ENCODE peak calls at places on chromosomes 11 and 22, in nine cellular contexts. H is MM.1S, J is WERI-Rb-1, R is mesendoderm, P is IMR-90, O is hepatocyte, Q is HCT116, D is stomach, N is cardiac muscle cell. U is an unnamed sample.
A peak's percentile ranks its signal among the peaks of the same experiment; 100 is the strongest.

GRCh38 chr22:18035740-18036139 is 11.4 kb upstream of the MICAL3 start:
- DNase-seq in H (no peak), J (no peak), R (no peak), P (peak; percentile 19), O (peak; percentile 60), Q (peak; percentile 35), D (peak; percentile 36), N (peak; percentile 46), U (no peak)

GRCh38 chr11:108364159-108364558 is 103.2 kb downstream of the C11orf65 start:
- DNase-seq in H (no peak), J (no peak), R (no peak), P (peak; percentile 68), O (no peak), Q (no peak), D (no peak), N (no peak), U (no peak)

GRCh38 chr11:64745523-64746328 is 1.8 kb upstream of the RASGRP2 start:
- DNase-seq in H (no peak), J (peak; percentile 71), R (peak; percentile 65), P (peak; percentile 22), O (peak; percentile 65), Q (no peak), D (peak; percentile 58), N (peak; percentile 75), U (peak; percentile 10)

GRCh38 chr11:83545911-83546310 is 259.7 kb upstream of the CCDC90B start:
- DNase-seq in H (no peak), J (no peak), R (no peak), P (no peak), O (no peak), Q (no peak), D (no peak), N (no peak), U (no peak)

GRCh38 chr22:19841641-19842385 is 12.9 kb downstream of the GNB1L start:
- DNase-seq in H (no peak), J (no peak), R (no peak), P (no peak), O (no peak), Q (no peak), D (no peak), N (no peak), U (no peak)

GRCh38 chr22:37172266-37173245 is 15.5 kb downstream of the C1QTNF6 start:
- DNase-seq in H (no peak), J (no peak), R (no peak), P (no peak), O (no peak), Q (no peak), D (no peak), N (no peak), U (no peak)

GRCh38 chr11:33670250-33671011 is 30.2 kb downstream of the C11orf91 start:
- DNase-seq in H (no peak), J (no peak), R (no peak), P (peak; percentile 87), O (no peak), Q (no peak), D (no peak), N (peak; percentile 42), U (no peak)

GRCh38 chr22:49334589-49334873 is 493.1 kb downstream of the BRD1 start:
- DNase-seq in H (no peak), J (no peak), R (peak; percentile 10), P (no peak), O (no peak), Q (no peak), D (no peak), N (no peak), U (no peak)

GRCh38 chr11:79461144-79461543 is 20.3 kb upstream of the TENM4 start:
- DNase-seq in H (peak; percentile 42), J (no peak), R (peak; percentile 64), P (peak; percentile 51), O (peak; percentile 70), Q (peak; percentile 1), D (no peak), N (peak; percentile 72), U (no peak)

GRCh38 chr11:34978236-34979191 is 62.1 kb downstream of the PDHX start:
- DNase-seq in H (no peak), J (no peak), R (peak; percentile 94), P (no peak), O (no peak), Q (no peak), D (no peak), N (peak; percentile 17), U (no peak)
- H3K4me3 ChIP-seq in H (no peak overlapping the region), J (no peak overlapping the region), R (no peak overlapping the region), P (no peak overlapping the region), O (no peak overlapping the region), Q (no peak overlapping the region), D (no peak overlapping the region), N (no peak overlapping the region), U (no peak overlapping the region)

DNA sequence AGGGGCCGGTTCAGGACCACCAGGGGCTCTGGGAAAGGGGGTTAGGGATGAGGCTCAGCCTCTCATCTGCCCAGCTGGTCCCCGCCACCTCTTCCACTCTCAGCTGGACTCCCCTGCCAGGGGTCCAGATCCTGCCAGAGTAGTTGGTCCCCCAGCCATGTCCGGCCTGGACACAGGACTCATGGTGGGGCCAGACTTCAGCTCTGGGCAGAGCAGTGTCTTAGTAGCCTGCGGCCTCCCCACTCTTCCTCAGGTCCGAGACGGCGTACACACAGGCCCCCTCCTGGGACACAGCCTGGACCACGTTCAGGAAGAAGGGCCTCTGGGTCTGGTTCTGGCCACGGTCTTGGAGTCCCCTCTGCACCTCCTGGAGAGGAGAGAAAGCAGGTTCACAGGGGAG is 25.1 kb downstream of the GGT5 start:
- DNase-seq in H (no peak), J (no peak), R (no peak), P (no peak), O (no peak), Q (no peak), D (no peak), N (no peak), U (no peak)
- H3K36me3 ChIP-seq in H (no peaks in the 10 kb centered on the region), J (no peaks in the 10 kb centered on the region), R (no peaks in the 10 kb centered on the region), P (peaks cover 3% of the 10 kb centered on the region), O (no peaks in the 10 kb centered on the region), Q (no peaks in the 10 kb centered on the region), D (peaks cover 26% of the 10 kb centered on the region), N (no peaks in the 10 kb centered on the region), U (no peaks in the 10 kb centered on the region)

GRCh38 chr22:29074276-29074625 is 1.4 kb downstream of the KREMEN1 start:
- DNase-seq in H (no peak), J (no peak), R (no peak), P (no peak), O (no peak), Q (no peak), D (no peak), N (no peak), U (no peak)
- H3K27me3 ChIP-seq in H (no peaks in the 10 kb centered on the region), J (no peaks in the 10 kb centered on the region), R (peaks cover 5% of the 10 kb centered on the region), P (peaks cover 26% of the 10 kb centered on the region), O (no peaks in the 10 kb centered on the region), Q (no peaks in the 10 kb centered on the region), D (no peaks in the 10 kb centered on the region), N (peaks cover 25% of the 10 kb centered on the region), U (peaks cover 11% of the 10 kb centered on the region)

DNA sequence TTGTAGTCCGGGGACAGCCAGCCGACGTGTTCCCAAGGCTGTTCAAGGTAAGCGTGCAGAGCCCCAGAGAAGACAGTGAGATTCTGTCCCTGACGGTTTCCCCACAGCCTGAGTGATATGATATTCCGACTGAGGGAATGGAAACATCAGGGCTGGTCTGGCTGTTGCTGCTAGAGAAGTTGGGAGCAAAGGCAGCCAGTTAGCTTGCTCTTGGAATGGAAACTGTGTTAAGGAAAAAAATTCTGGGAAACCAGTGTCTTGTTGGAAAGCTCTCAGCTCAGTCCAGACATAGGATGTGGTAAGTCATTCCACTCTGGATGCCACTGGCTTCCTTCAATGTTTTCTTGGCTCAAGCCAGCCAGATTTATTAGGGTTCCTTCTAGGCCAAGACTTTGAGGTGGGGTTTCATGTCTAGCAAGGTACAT is 8.8 kb downstream of the CRY2 start:
- DNase-seq in H (no peak), J (no peak), R (no peak), P (peak; percentile 43), O (no peak), Q (no peak), D (no peak), N (peak; percentile 35), U (no peak)
- H3K4me3 ChIP-seq in H (no peak overlapping the region), J (no peak overlapping the region), R (no peak overlapping the region), P (no peak overlapping the region), O (no peak overlapping the region), Q (no peak overlapping the region), D (no peak overlapping the region), N (no peak overlapping the region), U (no peak overlapping the region)

DNA sequence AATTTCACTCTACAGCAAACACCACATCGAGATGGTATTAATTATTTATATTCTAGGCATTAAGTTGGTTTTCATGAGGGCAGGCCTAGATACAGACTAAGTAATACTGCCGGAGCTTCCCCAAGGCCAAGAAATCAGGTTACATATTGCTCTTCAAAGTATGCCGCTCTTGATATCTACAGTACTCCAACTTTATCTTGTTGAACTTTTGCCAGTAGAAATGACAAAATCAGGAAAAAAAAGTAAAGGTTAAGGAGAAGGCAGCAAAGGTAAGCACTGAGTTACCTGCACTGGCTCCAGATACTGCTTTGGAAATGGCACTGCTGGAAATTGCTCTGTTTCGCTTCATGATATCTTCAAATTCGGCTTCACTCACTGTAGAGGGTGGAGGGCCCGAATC is 14.4 kb downstream of the CPSF7 start:
- DNase-seq in H (no peak), J (no peak), R (no peak), P (no peak), O (no peak), Q (no peak), D (no peak), N (no peak), U (no peak)
- H3K36me3 ChIP-seq in H (peaks cover 36% of the 10 kb centered on the region), J (peaks cover 97% of the 10 kb centered on the region), R (peaks cover 34% of the 10 kb centered on the region), P (peaks cover 70% of the 10 kb centered on the region), O (no peaks in the 10 kb centered on the region), Q (peaks cover 79% of the 10 kb centered on the region), D (peaks cover 100% of the 10 kb centered on the region), N (peaks cover 84% of the 10 kb centered on the region), U (peaks cover 5% of the 10 kb centered on the region)

U was measured in kidney epithelial cell.